ENCODE peak calls at places on chromosomes 11 and 22, in ten cellular contexts. K is activated CD4-positive, alpha-beta T cell treated with anti-CD3 and anti-CD28 coated beads, Interleukin-2, amount 10 ng/mL, durations not matched to agents 7 days and 5 days; O is HAP-1; H is Calu3; M is fibroblast of the conjunctiva; D is NCI-H460; U is OCI-LY7; X is anterior cingulate cortex; R is ELR; I is PC-9. C is an unnamed sample.

GRCh38 chr11:123956752-123957151 is 13.1 kb upstream of the OR6T1 start:
- DNase-seq in R (no peak), K (no peak), D (no peak), I (no peak), X (no peak), H (no peak), O (no peak), M (no peak), U (no peak), C (no peak)

GRCh38 chr22:38062782-38063181 is 5.6 kb downstream of the PICK1 start:
- DNase-seq in M (no peak), R (no peak), H (no peak), O (no peak), X (peak), U (no peak), K (no peak), D (no peak), I (no peak), C (no peak)

GRCh38 chr11:27705873-27706820 is 5.9 kb upstream of the BDNF start:
- DNase-seq in O (peak), K (no peak), D (no peak), R (peak), X (no peak), I (no peak), M (no peak), U (peak), H (peak), C (no peak)

GRCh38 chr22:48444320-48445112 is 1383.2 kb downstream of the BRD1 start:
- DNase-seq in M (no peak), K (no peak), X (no peak), H (no peak), I (no peak), R (no peak), O (no peak), D (no peak), U (peak), C (no peak)

GRCh38 chr22:47596176-47596690 is 833.8 kb downstream of the TBC1D22A start:
- DNase-seq in R (no peak), K (no peak), I (no peak), X (no peak), O (no peak), U (no peak), H (no peak), D (no peak), M (no peak), C (no peak)

GRCh38 chr11:32918427-32918826 is 25.8 kb downstream of the QSER1 start:
- DNase-seq in O (no peak), H (no peak), K (no peak), U (no peak), X (no peak), R (no peak), I (no peak), D (no peak), M (no peak), C (no peak)

GRCh38 chr11:64165482-64165841 is 451 bp downstream of the MACROD1 start:
- DNase-seq in O (no peak), M (no peak), H (peak), X (no peak), K (no peak), D (no peak), I (no peak), U (peak), R (peak), C (no peak)

GRCh38 chr11:16217631-16218030 is 138.7 kb downstream of the SOX6 start:
- DNase-seq in H (no peak), X (no peak), O (no peak), U (no peak), K (no peak), M (no peak), D (no peak), R (no peak), I (no peak), C (no peak)

GRCh38 chr11:126160345-126161145 is 50.9 kb downstream of the RPUSD4 start:
- DNase-seq in R (no peak), I (no peak), U (no peak), O (no peak), D (no peak), X (no peak), M (no peak), K (no peak), H (no peak), C (no peak)

C was measured in Panc1.